ENCODE peak calls at places on chromosomes 2 and 18, in five cellular contexts. F is right atrium auricular region, I is aorta, U is Caco-2, B is breast epithelium. Y is an unnamed sample. For H3K4me1, the result is how much of the 10 kb centered on the place peaks cover.

GRCh38 chr2:85584857-85585780 is 888 bp downstream of the VAMP5 start:
- DNase-seq in I (no peak), B (no peak), U (peak), F (peak), Y (peak)

GRCh38 chr2:197399887-197400540 is 34.8 kb downstream of the SF3B1 start:
- DNase-seq in U (no peak), F (no peak), I (no peak), B (no peak), Y (no peak)

GRCh38 chr18:77250501-77250925 is 865 bp downstream of the GALR1 start:
- DNase-seq in I (no peak), F (no peak), U (no peak), B (no peak), Y (no peak)

GRCh38 chr2:197293252-197294007 is 17.1 kb downstream of the ANKRD44 start:
- DNase-seq in F (no peak), U (no peak), B (no peak), I (no peak), Y (no peak)

GRCh38 chr2:141611981-141612380 is 518.8 kb downstream of the LRP1B start:
- DNase-seq in F (no peak), B (no peak), I (no peak), U (no peak), Y (no peak)

GRCh38 chr2:226215902-226216503 is 583.6 kb downstream of the IRS1 start:
- DNase-seq in U (peak), F (peak), I (no peak), B (peak), Y (peak)

GRCh38 chr2:153005051-153005450 is 286.6 kb downstream of the ARL6IP6 start:
- DNase-seq in F (no peak), B (no peak), I (no peak), U (no peak), Y (no peak)

GRCh38 chr2:181972431-181973190 is 13.0 kb upstream of the PPP1R1C start:
- DNase-seq in U (no peak), F (no peak), I (no peak), B (no peak), Y (no peak)

GRCh38 chr2:179422037-179422643 is 157.5 kb upstream of the SESTD1 start:
- DNase-seq in B (peak), F (peak), I (peak), U (peak), Y (peak)

GRCh38 chr2:35989523-35989922 is 366.1 kb upstream of the CRIM1 start:
- DNase-seq in U (no peak), F (no peak), B (no peak), I (no peak), Y (no peak)

GRCh38 chr2:290090-290722 is 2.3 kb upstream of the ALKAL2 start:
- DNase-seq in B (peak), F (no peak), U (peak), I (peak), Y (peak)

GRCh38 chr2:227228061-227228667 is 63.7 kb downstream of the COL4A3 start:
- DNase-seq in F (peak), B (no peak), U (no peak), I (no peak), Y (peak)

GRCh38 chr18:48475635-48476549 is 62.9 kb upstream of the CTIF start:
- DNase-seq in B (no peak), I (no peak), F (peak), U (peak), Y (no peak)

GRCh38 chr2:25690058-25690457 is 16.7 kb upstream of the DTNB start:
- DNase-seq in B (no peak), I (no peak), F (no peak), U (peak), Y (no peak)

GRCh38 chr2:223560704-223561435 is 41.3 kb downstream of the SCG2 start:
- DNase-seq in F (no peak), B (no peak), U (no peak), I (no peak), Y (no peak)

GRCh38 chr2:17518212-17519154 is at the start of gene RAD51AP2:
- DNase-seq in U (peak), I (peak), B (peak), F (peak), Y (peak)

GRCh38 chr2:177265834-177266817 is 1.6 kb upstream of the NFE2L2 start:
- DNase-seq in F (no peak), I (no peak), U (no peak), B (no peak), Y (no peak)

GRCh38 chr2:3305431-3305830 is 72.2 kb downstream of the EIPR1 start:
- DNase-seq in F (no peak), B (no peak), U (no peak), I (peak), Y (no peak)

GRCh38 chr2:57180042-57180567 is 866.5 kb upstream of the VRK2 start:
- DNase-seq in B (no peak), U (no peak), F (no peak), I (no peak), Y (no peak)

GRCh38 chr2:66925128-66925527 is 472.0 kb upstream of the ETAA1 start:
- DNase-seq in I (no peak), U (no peak), B (no peak), F (no peak), Y (no peak)

GRCh38 chr2:43057742-43058706 is 168.4 kb downstream of the ZFP36L2 start:
- DNase-seq in I (peak), F (no peak), B (no peak), U (no peak), Y (no peak)

GRCh38 chr2:59816075-59816474 is 737.4 kb downstream of the BCL11A start:
- DNase-seq in B (no peak), I (no peak), U (no peak), F (no peak), Y (no peak)

GRCh38 chr2:218876562-218877219 is 4.0 kb upstream of the WNT10A start:
- DNase-seq in U (peak), F (peak), I (peak), B (no peak), Y (peak)

GRCh38 chr2:10385933-10386773 is 62.0 kb downstream of the ODC1 start:
- DNase-seq in F (no peak), I (peak), B (no peak), U (no peak), Y (no peak)

GRCh38 chr2:83305758-83306378 is 1153.2 kb downstream of the SUCLG1 start:
- DNase-seq in B (no peak), F (no peak), U (no peak), I (peak), Y (no peak)

GRCh38 chr18:48581941-48582340 is 43.1 kb downstream of the CTIF start:
- DNase-seq in U (no peak), I (peak), F (no peak), B (no peak), Y (no peak)

GRCh38 chr2:109470121-109470921 is 143.4 kb downstream of the SEPTIN10 start:
- DNase-seq in I (peak), F (no peak), B (peak), U (peak), Y (peak)

DNA sequence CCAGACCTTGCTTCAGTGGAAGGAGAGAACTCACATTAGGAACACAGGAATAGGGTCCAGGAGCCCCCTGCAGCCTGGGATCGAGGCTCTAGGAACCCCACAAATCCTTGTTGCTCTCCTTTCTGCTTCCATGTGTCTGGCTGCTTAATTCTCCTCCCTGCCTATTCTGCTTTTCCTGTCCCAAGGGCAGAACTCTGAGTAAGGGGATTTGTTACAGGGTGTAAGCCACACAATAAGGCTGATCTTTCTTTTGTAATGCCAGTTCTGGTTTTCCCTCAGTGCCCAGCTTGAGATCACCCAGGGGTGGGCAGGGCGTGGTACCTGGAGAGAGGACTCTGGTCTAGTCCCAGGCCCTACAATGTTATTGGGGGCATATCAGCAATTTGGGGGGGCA is 119.6 kb upstream of the MGAT5 start:
- DNase-seq in F (no peak), B (no peak), U (no peak), I (no peak), Y (no peak)
- H3K4me1 ChIP-seq in F (half or more), B (under half), U (under half), I (under half), Y (half or more)

DNA sequence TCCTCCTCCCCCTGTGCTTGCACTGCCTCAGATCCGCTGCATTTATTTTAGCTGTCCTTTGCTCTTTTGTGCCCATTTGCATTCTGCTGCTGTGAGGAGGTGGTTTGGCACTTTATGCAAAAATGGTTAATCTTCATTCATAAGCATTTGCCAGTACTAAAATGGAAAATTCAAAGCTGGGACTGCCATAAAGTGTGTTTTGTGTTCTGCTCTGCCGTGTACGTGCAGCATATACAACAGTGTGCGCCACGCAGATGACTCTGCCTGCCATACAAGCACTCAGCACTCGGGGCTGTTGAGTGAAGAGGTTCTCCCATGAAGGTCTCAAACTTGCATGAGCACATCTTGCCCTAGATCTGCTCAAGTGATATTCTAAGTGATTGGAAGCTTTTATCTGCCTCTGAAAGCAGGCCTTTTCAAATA is 73.7 kb downstream of the SPATS2L start:
- DNase-seq in U (no peak), B (no peak), F (no peak), I (no peak), Y (no peak)
- H3K4me1 ChIP-seq in U (half or more), B (under half), F (half or more), I (under half), Y (under half)

GRCh38 chr2:172447811-172448493 is 20.6 kb downstream of the ITGA6 start:
- DNase-seq in F (no peak), U (no peak), B (no peak), I (no peak), Y (no peak)
- H3K4me1 ChIP-seq in F (under half), U (under half), B (under half), I (under half), Y (under half)

DNA sequence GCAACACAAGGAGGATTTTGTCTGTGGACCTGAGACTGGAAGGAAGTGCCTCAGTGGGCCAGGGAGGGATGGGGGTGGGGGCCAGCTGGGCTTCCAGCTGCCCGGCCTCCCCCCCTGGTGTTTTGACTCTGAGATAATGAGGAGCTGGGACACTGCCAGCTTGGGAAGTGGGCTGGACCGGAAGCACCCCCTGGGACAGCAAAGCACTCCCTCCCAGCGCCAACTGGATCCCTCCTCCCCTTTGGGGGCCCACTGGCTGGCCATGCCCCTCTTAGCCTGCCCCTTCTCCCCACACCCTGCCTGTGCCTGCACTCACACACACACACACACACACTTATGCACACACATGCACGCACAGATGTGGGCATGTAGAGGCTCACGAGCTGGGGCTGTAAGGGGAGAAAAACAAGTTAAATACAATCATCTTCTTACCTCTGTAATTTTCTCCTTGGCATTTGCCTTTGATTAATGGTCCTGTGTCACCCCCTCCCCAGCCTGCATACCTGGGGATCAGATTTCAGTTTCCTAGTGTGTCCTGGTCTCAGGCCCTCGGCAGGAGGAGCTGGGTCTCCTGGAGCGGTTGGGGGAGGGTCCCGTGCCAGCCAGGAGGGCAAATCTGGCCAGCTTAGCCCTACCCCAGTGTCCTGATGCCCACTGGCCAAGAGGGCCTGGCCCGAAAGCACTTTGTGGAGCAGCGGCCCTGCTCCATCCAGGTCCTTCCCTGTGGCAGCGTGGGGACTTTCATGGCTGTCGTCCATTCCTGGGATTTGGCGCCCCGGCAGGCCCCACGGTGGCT is 3.6 kb downstream of the ITM2C start:
- DNase-seq in U (no peak), I (peak), B (no peak), F (no peak), Y (peak)
- H3K4me1 ChIP-seq in U (under half), I (under half), B (under half), F (under half), Y (under half)

GRCh38 chr2:128602038-128602698 is 283.5 kb upstream of the HS6ST1 start:
- DNase-seq in I (peak), B (no peak), F (no peak), U (peak), Y (no peak)

GRCh38 chr2:128600606-128601297 is 282.1 kb upstream of the HS6ST1 start:
- DNase-seq in U (peak), F (no peak), I (peak), B (no peak), Y (peak)

GRCh38 chr2:128601298-128602037 is 282.8 kb upstream of the HS6ST1 start:
- DNase-seq in I (peak), B (peak), F (no peak), U (peak), Y (peak)

GRCh38 chr2:128598862-128599441 is 280.3 kb upstream of the HS6ST1 start:
- DNase-seq in F (no peak), B (no peak), I (no peak), U (no peak), Y (no peak)

DNA sequence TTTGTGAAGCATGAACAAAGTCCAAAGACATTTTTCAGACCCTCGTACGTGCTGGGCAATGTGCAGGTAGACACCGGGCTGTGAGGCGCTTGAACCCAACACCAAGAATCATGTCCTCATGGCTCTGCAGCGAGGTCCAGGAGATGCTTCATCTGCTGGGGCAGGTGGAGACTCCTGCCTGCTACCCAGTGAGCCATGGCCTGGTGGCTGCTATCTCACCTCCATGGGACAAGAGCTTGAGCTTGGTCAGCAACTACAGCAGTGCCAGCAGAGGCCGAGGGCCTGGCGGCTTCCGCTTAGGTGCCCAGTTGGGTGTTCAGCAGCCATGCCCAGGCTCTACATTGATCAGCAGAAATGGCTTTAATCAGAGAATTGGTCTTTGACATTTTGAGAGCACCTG is 281.0 kb upstream of the HS6ST1 start:
- DNase-seq in I (peak), F (no peak), U (peak), B (no peak), Y (no peak)
- H3K4me1 ChIP-seq in I (under half), F (under half), U (under half), B (under half), Y (under half)

GRCh38 chr2:102601730-102602129 is 17.6 kb upstream of the SLC9A2 start:
- DNase-seq in I (no peak), F (no peak), B (no peak), U (no peak), Y (no peak)

GRCh38 chr2:102597788-102598187 is 21.6 kb upstream of the SLC9A2 start:
- DNase-seq in F (no peak), B (no peak), U (no peak), I (no peak), Y (no peak)

GRCh38 chr2:102603904-102604303 is 15.4 kb upstream of the SLC9A2 start:
- DNase-seq in F (no peak), B (no peak), U (peak), I (no peak), Y (no peak)

GRCh38 chr2:102604754-102605153 is 14.6 kb upstream of the SLC9A2 start:
- DNase-seq in B (no peak), I (no peak), F (no peak), U (peak), Y (no peak)

GRCh38 chr2:102599486-102599885 is 19.9 kb upstream of the SLC9A2 start:
- DNase-seq in I (no peak), U (no peak), B (no peak), F (no peak), Y (no peak)
- H3K4me1 ChIP-seq in I (under half), U (under half), B (under half), F (under half), Y (under half)

DNA sequence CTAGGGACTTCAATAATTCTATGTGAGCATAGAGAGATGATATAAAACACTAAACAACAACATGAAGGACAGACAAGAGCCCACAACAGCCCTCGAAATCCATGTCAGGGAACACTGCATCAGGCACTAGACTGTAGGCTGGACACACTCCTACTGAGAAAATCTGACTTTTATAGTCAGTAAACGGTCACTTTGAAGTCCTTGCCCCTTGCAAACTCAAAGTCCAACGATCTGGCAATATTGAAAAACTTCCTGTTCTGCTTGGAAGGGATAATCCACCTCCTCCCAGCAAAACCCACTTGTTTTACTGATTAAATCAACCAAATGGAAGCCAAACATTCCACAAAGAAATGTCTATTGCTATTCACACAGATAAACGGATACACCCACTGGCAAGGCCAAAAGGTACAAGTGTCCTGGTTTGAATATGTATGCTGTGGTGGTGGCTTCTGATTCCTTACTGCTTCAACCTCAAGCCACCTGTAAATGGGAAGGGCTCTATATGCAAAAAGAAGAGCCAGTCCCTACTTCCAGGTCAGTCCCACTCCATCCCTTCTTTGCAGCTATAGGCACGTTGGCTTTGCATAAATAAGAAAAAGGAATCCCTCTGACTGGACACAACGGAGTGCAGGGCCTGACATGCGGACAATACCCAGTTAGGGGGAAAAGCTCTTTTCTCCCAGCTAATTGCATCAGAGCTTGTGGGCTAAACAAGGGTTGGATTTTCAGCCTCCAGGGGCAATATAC is 56.6 kb downstream of the STK39 start:
- DNase-seq in I (no peak), F (no peak), U (no peak), B (no peak), Y (no peak)
- H3K4me1 ChIP-seq in I (under half), F (half or more), U (under half), B (under half), Y (half or more)

DNA sequence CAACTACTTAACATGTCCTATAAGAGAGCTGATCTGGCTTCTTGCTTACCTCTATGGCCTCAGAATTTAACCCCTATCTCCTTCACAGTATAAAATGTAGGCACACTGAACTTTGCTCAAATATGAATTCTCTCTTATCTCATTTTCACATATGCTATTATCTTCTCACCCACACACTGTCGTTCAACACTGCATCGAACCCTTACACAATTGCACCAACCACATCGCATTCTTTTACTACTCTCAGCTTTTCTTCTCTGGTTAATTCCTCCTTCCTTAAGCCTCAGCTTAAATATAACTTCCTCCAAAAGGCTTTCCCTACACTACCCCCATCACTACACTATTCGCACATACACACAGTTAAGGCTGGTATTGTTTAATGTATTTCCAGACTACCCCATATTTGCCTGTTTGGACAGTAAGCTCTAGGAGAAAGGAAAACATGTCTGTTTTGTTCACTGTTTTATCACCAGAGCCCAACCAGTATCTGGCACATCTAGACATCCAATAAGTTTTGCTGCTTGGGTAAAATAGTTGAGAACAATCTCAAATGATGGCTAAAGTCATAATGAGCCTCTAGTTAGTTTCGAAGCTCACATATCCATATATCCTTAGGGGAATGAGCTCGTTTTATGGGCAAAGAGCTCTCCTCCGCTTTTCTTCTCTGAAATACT is 47.7 kb downstream of the HIBCH start:
- DNase-seq in F (no peak), U (no peak), I (no peak), B (no peak), Y (no peak)
- H3K4me1 ChIP-seq in F (under half), U (under half), I (under half), B (under half), Y (under half)